ENCODE peak calls at places on chromosomes 2 and 18, in six cellular contexts. One of them, this sample, is unnamed.

GRCh38 chr2:104378853-104379374 is 475.0 kb upstream of the POU3F3 start:
- DNase-seq in heart left ventricle: no peak
- DNase-seq in esophagus squamous epithelium: no peak
- DNase-seq in GM10248: no peak
- DNase-seq in endothelial cell: peak; percentile 32
- DNase-seq in nephron progenitor cell: peak; percentile 11
- DNase-seq in this sample: no peak

GRCh38 chr18:13658444-13659204 is 67.7 kb downstream of the FAM210A start:
- DNase-seq in GM10248: no peak
- DNase-seq in heart left ventricle: no peak
- DNase-seq in esophagus squamous epithelium: no peak
- DNase-seq in endothelial cell: no peak
- DNase-seq in nephron progenitor cell: no peak
- DNase-seq in this sample: no peak

GRCh38 chr18:31321719-31322118 is 3.8 kb downstream of the DSG1 start:
- DNase-seq in nephron progenitor cell: no peak
- DNase-seq in endothelial cell: no peak
- DNase-seq in GM10248: no peak
- DNase-seq in heart left ventricle: no peak
- DNase-seq in esophagus squamous epithelium: no peak
- DNase-seq in this sample: no peak

GRCh38 chr2:69890881-69891280 is 2.9 kb upstream of the SNRNP27 start:
- DNase-seq in endothelial cell: no peak
- DNase-seq in heart left ventricle: no peak
- DNase-seq in GM10248: no peak
- DNase-seq in esophagus squamous epithelium: no peak
- DNase-seq in nephron progenitor cell: no peak
- DNase-seq in this sample: no peak

GRCh38 chr2:96868555-96869280 is 1.2 kb downstream of the SEMA4C start:
- DNase-seq in esophagus squamous epithelium: no peak
- DNase-seq in heart left ventricle: peak; percentile 93
- DNase-seq in endothelial cell: peak; percentile 92
- DNase-seq in nephron progenitor cell: peak; percentile 88
- DNase-seq in GM10248: peak; percentile 87
- DNase-seq in this sample: peak; percentile 71

GRCh38 chr2:144553379-144553778 is 33.5 kb upstream of the ZEB2 start:
- DNase-seq in nephron progenitor cell: no peak
- DNase-seq in heart left ventricle: no peak
- DNase-seq in endothelial cell: no peak
- DNase-seq in esophagus squamous epithelium: no peak
- DNase-seq in GM10248: no peak
- DNase-seq in this sample: no peak

GRCh38 chr2:27960237-27960912 is 69.8 kb downstream of the BABAM2 start:
- DNase-seq in esophagus squamous epithelium: no peak
- DNase-seq in endothelial cell: no peak
- DNase-seq in GM10248: no peak
- DNase-seq in heart left ventricle: no peak
- DNase-seq in nephron progenitor cell: no peak
- DNase-seq in this sample: no peak

GRCh38 chr18:65567372-65567771 is 183.4 kb upstream of the CDH7 start:
- DNase-seq in GM10248: no peak
- DNase-seq in esophagus squamous epithelium: no peak
- DNase-seq in nephron progenitor cell: no peak
- DNase-seq in heart left ventricle: no peak
- DNase-seq in endothelial cell: no peak
- DNase-seq in this sample: no peak

GRCh38 chr2:39264733-39265132 is 21.0 kb upstream of the CDKL4 start:
- DNase-seq in GM10248: peak; percentile 39
- DNase-seq in nephron progenitor cell: no peak
- DNase-seq in heart left ventricle: no peak
- DNase-seq in esophagus squamous epithelium: no peak
- DNase-seq in endothelial cell: no peak
- DNase-seq in this sample: no peak

GRCh38 chr2:50448556-50448955 is 583.4 kb downstream of the NRXN1 start:
- DNase-seq in endothelial cell: no peak
- DNase-seq in GM10248: no peak
- DNase-seq in esophagus squamous epithelium: no peak
- DNase-seq in heart left ventricle: no peak
- DNase-seq in nephron progenitor cell: no peak
- DNase-seq in this sample: no peak

GRCh38 chr2:74735544-74735943 is 81.5 kb downstream of the SEMA4F start:
- DNase-seq in nephron progenitor cell: no peak
- DNase-seq in heart left ventricle: no peak
- DNase-seq in GM10248: no peak
- DNase-seq in endothelial cell: no peak
- DNase-seq in esophagus squamous epithelium: no peak
- DNase-seq in this sample: no peak

GRCh38 chr2:23495661-23496114 is 110.7 kb downstream of the KLHL29 start:
- DNase-seq in GM10248: no peak
- DNase-seq in heart left ventricle: peak; percentile 32
- DNase-seq in nephron progenitor cell: no peak
- DNase-seq in endothelial cell: no peak
- DNase-seq in esophagus squamous epithelium: no peak
- DNase-seq in this sample: peak; percentile 75

GRCh38 chr2:240604291-240604938 is 17.9 kb downstream of the CAPN10 start:
- DNase-seq in esophagus squamous epithelium: no peak
- DNase-seq in endothelial cell: peak; percentile 78
- DNase-seq in GM10248: peak; percentile 56
- DNase-seq in heart left ventricle: peak; percentile 82
- DNase-seq in nephron progenitor cell: peak; percentile 65
- DNase-seq in this sample: no peak

GRCh38 chr2:12034303-12034861 is 287.9 kb downstream of the LPIN1 start:
- DNase-seq in GM10248: no peak
- DNase-seq in heart left ventricle: no peak
- DNase-seq in esophagus squamous epithelium: no peak
- DNase-seq in endothelial cell: no peak
- DNase-seq in nephron progenitor cell: no peak
- DNase-seq in this sample: no peak

GRCh38 chr18:45517181-45517741 is 98.0 kb upstream of the SLC14A2 start:
- DNase-seq in endothelial cell: no peak
- DNase-seq in esophagus squamous epithelium: no peak
- DNase-seq in GM10248: no peak
- DNase-seq in nephron progenitor cell: peak; percentile 48
- DNase-seq in heart left ventricle: no peak
- DNase-seq in this sample: no peak

GRCh38 chr2:65660340-65660739 is 227.9 kb upstream of the SPRED2 start:
- DNase-seq in heart left ventricle: no peak
- DNase-seq in nephron progenitor cell: no peak
- DNase-seq in esophagus squamous epithelium: no peak
- DNase-seq in endothelial cell: no peak
- DNase-seq in GM10248: no peak
- DNase-seq in this sample: no peak

GRCh38 chr2:215657844-215658243 is 222.0 kb upstream of the FN1 start:
- DNase-seq in nephron progenitor cell: no peak
- DNase-seq in GM10248: no peak
- DNase-seq in heart left ventricle: no peak
- DNase-seq in esophagus squamous epithelium: no peak
- DNase-seq in endothelial cell: no peak
- DNase-seq in this sample: no peak

GRCh38 chr2:240208631-240209211 is 68.3 kb upstream of the OTOS start:
- DNase-seq in heart left ventricle: no peak
- DNase-seq in nephron progenitor cell: no peak
- DNase-seq in endothelial cell: no peak
- DNase-seq in GM10248: no peak
- DNase-seq in esophagus squamous epithelium: no peak
- DNase-seq in this sample: no peak

GRCh38 chr2:193695367-193695766 is 1500.6 kb upstream of the TMEFF2 start:
- DNase-seq in endothelial cell: no peak
- DNase-seq in GM10248: no peak
- DNase-seq in nephron progenitor cell: no peak
- DNase-seq in esophagus squamous epithelium: no peak
- DNase-seq in heart left ventricle: no peak
- DNase-seq in this sample: no peak

GRCh38 chr2:20224191-20224715 is 677 bp downstream of the SDC1 start:
- DNase-seq in heart left ventricle: no peak
- DNase-seq in endothelial cell: no peak
- DNase-seq in esophagus squamous epithelium: no peak
- DNase-seq in nephron progenitor cell: peak; percentile 60
- DNase-seq in GM10248: no peak
- DNase-seq in this sample: no peak

GRCh38 chr18:31099490-31100230 is 2.6 kb downstream of the DSC2 start:
- DNase-seq in esophagus squamous epithelium: no peak
- DNase-seq in endothelial cell: no peak
- DNase-seq in heart left ventricle: no peak
- DNase-seq in nephron progenitor cell: peak; percentile 1
- DNase-seq in GM10248: no peak
- DNase-seq in this sample: no peak

GRCh38 chr2:83596592-83597339 is 862.3 kb downstream of the SUCLG1 start:
- DNase-seq in GM10248: no peak
- DNase-seq in nephron progenitor cell: no peak
- DNase-seq in esophagus squamous epithelium: no peak
- DNase-seq in endothelial cell: no peak
- DNase-seq in heart left ventricle: no peak
- DNase-seq in this sample: no peak

GRCh38 chr2:83602753-83603152 is 856.3 kb downstream of the SUCLG1 start:
- DNase-seq in endothelial cell: no peak
- DNase-seq in nephron progenitor cell: no peak
- DNase-seq in esophagus squamous epithelium: no peak
- DNase-seq in GM10248: no peak
- DNase-seq in heart left ventricle: no peak
- DNase-seq in this sample: no peak
- TF ChIP-seq CTCF in endothelial cell: no peak
- TF ChIP-seq CTCF in nephron progenitor cell: no peak
- TF ChIP-seq CTCF in esophagus squamous epithelium: no peak
- TF ChIP-seq CTCF in GM10248: no peak
- TF ChIP-seq CTCF in heart left ventricle: no peak
- TF ChIP-seq CTCF in this sample: no peak

DNA sequence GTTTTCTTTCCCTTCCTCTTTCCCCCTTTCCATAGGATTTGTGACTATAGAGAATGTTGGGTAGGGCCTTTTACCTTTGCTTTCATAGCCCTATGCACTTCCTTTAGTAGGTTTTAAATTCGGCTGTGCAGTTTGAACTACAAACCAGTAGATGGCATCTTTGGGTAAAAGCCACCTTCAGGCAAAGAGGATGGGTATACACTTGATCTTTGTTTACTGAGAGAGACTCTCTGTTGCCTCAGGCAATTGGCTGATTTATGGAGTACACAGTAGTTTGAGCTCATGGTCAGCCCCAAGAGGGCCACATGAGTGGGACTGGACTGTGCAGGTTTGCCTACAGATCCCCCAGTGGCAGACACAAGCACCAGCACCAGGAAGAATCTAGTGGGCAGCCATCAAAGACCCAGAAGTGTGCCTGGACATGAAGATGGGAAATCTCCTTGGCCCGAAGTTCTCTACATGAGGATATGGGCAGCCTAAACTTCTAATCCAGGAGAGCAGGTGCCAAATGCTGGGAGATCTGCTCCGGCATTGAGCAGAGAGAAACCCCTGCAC is 1304.3 kb upstream of the DDX18 start:
- DNase-seq in heart left ventricle: no peak
- DNase-seq in endothelial cell: peak; percentile 17
- DNase-seq in nephron progenitor cell: peak; percentile 4
- DNase-seq in esophagus squamous epithelium: no peak
- DNase-seq in GM10248: no peak
- DNase-seq in this sample: no peak
- TF ChIP-seq CTCF in heart left ventricle: no peak
- TF ChIP-seq CTCF in endothelial cell: peak; percentile 59
- TF ChIP-seq CTCF in nephron progenitor cell: peak; percentile 57
- TF ChIP-seq CTCF in esophagus squamous epithelium: no peak
- TF ChIP-seq CTCF in GM10248: peak; percentile 44
- TF ChIP-seq CTCF in this sample: peak; percentile 35

GRCh38 chr18:44464401-44465185 is 216.1 kb upstream of the SETBP1 start:
- DNase-seq in GM10248: no peak
- DNase-seq in nephron progenitor cell: no peak
- DNase-seq in endothelial cell: no peak
- DNase-seq in esophagus squamous epithelium: no peak
- DNase-seq in heart left ventricle: no peak
- DNase-seq in this sample: no peak

GRCh38 chr18:44453505-44453904 is 227.2 kb upstream of the SETBP1 start:
- DNase-seq in esophagus squamous epithelium: no peak
- DNase-seq in GM10248: no peak
- DNase-seq in endothelial cell: no peak
- DNase-seq in heart left ventricle: no peak
- DNase-seq in nephron progenitor cell: peak; percentile 2
- DNase-seq in this sample: no peak

DNA sequence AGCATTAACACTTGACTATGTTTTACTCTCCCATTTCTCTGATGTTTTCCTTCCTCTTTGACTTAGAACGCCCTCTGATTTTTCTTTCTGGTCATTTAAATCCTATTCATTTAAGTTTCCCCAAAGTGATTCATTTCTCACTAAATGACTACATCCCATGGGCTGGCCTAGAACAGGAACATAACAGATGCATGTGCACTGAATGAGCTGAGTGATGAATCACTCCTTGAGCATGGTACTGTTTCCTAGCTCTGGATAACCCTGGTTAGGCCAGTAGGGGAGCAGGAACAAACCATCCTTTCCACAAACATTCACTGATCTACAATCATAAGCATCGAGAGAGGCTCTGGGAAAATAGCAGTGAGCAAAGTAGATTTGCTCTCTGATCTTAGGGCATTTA is 221.9 kb upstream of the SETBP1 start:
- DNase-seq in esophagus squamous epithelium: no peak
- DNase-seq in nephron progenitor cell: no peak
- DNase-seq in heart left ventricle: no peak
- DNase-seq in GM10248: no peak
- DNase-seq in endothelial cell: no peak
- DNase-seq in this sample: no peak
- TF ChIP-seq CTCF in esophagus squamous epithelium: no peak
- TF ChIP-seq CTCF in nephron progenitor cell: no peak
- TF ChIP-seq CTCF in heart left ventricle: no peak
- TF ChIP-seq CTCF in GM10248: no peak
- TF ChIP-seq CTCF in endothelial cell: no peak
- TF ChIP-seq CTCF in this sample: no peak

GRCh38 chr2:200616656-200617055 is 30.8 kb downstream of the AOX1 start:
- DNase-seq in nephron progenitor cell: no peak
- DNase-seq in esophagus squamous epithelium: no peak
- DNase-seq in endothelial cell: no peak
- DNase-seq in GM10248: no peak
- DNase-seq in heart left ventricle: no peak
- DNase-seq in this sample: no peak

GRCh38 chr2:200618051-200618419 is 32.2 kb downstream of the AOX1 start:
- DNase-seq in esophagus squamous epithelium: no peak
- DNase-seq in GM10248: no peak
- DNase-seq in endothelial cell: no peak
- DNase-seq in heart left ventricle: no peak
- DNase-seq in nephron progenitor cell: no peak
- DNase-seq in this sample: no peak

GRCh38 chr2:200619275-200619674 is 33.5 kb downstream of the AOX1 start:
- DNase-seq in esophagus squamous epithelium: no peak
- DNase-seq in heart left ventricle: no peak
- DNase-seq in nephron progenitor cell: no peak
- DNase-seq in endothelial cell: no peak
- DNase-seq in GM10248: no peak
- DNase-seq in this sample: no peak

GRCh38 chr2:200617089-200618050 is 31.6 kb downstream of the AOX1 start:
- DNase-seq in endothelial cell: no peak
- DNase-seq in GM10248: no peak
- DNase-seq in nephron progenitor cell: no peak
- DNase-seq in heart left ventricle: no peak
- DNase-seq in esophagus squamous epithelium: no peak
- DNase-seq in this sample: no peak

DNA sequence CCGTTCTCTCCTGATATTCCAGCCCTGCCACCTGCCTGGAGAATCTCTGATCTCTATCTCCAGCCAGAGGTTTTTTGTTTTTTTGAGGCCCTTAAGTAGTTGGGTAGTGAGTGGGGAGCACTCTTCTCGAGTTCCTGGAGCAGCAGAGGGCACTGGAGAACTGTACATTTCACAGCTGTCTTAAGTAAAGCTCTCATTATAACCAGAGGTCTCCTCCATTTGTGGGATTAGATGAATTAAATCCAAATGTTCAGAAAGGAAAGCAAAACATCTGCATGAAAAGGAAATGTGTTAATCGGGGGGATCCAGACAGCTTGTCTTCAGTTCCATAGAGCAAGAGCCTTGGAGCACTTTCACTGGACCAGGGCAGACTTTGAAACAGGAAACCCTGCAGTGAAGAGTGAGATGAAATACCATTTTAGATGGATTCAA is 32.8 kb downstream of the AOX1 start:
- DNase-seq in esophagus squamous epithelium: no peak
- DNase-seq in heart left ventricle: no peak
- DNase-seq in endothelial cell: no peak
- DNase-seq in nephron progenitor cell: no peak
- DNase-seq in GM10248: no peak
- DNase-seq in this sample: no peak
- TF ChIP-seq CTCF in esophagus squamous epithelium: no peak
- TF ChIP-seq CTCF in heart left ventricle: peak; percentile 33
- TF ChIP-seq CTCF in endothelial cell: no peak
- TF ChIP-seq CTCF in nephron progenitor cell: no peak
- TF ChIP-seq CTCF in GM10248: no peak
- TF ChIP-seq CTCF in this sample: peak; percentile 38